ENCODE peak calls at places on chromosomes 2 and 18, in four cellular contexts. D, F, W and X are unnamed samples.

GRCh38 chr2:39568561-39569006 is 97.1 kb upstream of the TMEM178A start:
- DNase-seq in D (peak), F (no peak), W (no peak), X (peak)

GRCh38 chr2:233424028-233424951 is 70.0 kb downstream of the DGKD start:
- DNase-seq in D (peak), F (peak), W (peak), X (no peak)

GRCh38 chr2:132676999-132677398 is 7.0 kb upstream of the LYPD1 start:
- DNase-seq in D (no peak), F (no peak), W (no peak), X (no peak)

GRCh38 chr2:6773007-6773693 is 92.6 kb downstream of the CMPK2 start:
- DNase-seq in D (peak), F (peak), W (peak), X (peak)

GRCh38 chr2:77387324-77387723 is 134.9 kb downstream of the LRRTM4 start:
- DNase-seq in D (no peak), F (no peak), W (no peak), X (no peak)

GRCh38 chr2:217695033-217695520 is 307.7 kb downstream of the TNS1 start:
- DNase-seq in D (peak), F (peak), W (no peak), X (peak)

GRCh38 chr2:238125127-238125885 is 13.2 kb upstream of the KLHL30 start:
- DNase-seq in D (no peak), F (no peak), W (no peak), X (no peak)

GRCh38 chr2:1744151-1744445 is 217 bp downstream of the PXDN start:
- DNase-seq in D (no peak), F (peak), W (peak), X (no peak)

GRCh38 chr2:24179683-24180082 is 4.8 kb downstream of the FAM228A start:
- DNase-seq in D (no peak), F (no peak), W (no peak), X (no peak)

GRCh38 chr2:26978061-26978596 is 7.7 kb downstream of the MAPRE3 start:
- DNase-seq in D (no peak), F (peak), W (no peak), X (no peak)

GRCh38 chr2:74566423-74567085 is 12.0 kb downstream of the DOK1 start:
- DNase-seq in D (peak), F (no peak), W (no peak), X (peak)

GRCh38 chr2:206164261-206164862 is 4.7 kb downstream of the EEF1B2 start:
- DNase-seq in D (peak), F (no peak), W (peak), X (peak)

GRCh38 chr18:78918707-78919106 is 60.9 kb upstream of the SALL3 start:
- DNase-seq in D (no peak), F (no peak), W (no peak), X (no peak)

GRCh38 chr2:122705751-122706150 is 950.3 kb downstream of the TSN start:
- DNase-seq in D (no peak), F (no peak), W (no peak), X (no peak)
- TF ChIP-seq CTCF in D (no peak), F (no peak), W (no peak), X (no peak)

DNA sequence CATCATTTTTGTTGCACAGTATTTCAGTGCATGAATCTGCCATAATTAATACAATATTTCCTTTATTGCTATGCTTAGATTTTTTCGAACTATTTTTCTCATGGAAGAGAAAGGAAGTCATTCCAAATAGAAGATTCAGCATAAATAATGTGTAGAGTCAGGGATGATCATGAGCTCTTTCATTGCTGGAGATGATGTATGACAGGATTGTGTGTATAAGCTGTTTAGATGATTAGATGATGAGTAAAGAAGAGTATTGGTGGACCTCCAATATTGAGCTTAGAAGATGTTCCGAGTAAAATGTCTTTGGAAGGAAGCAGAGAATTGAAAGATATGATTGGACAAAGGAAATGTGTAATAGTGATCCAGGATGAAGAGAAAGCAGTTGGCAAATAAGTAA is 364.5 kb downstream of the PARD3B start:
- DNase-seq in D (no peak), F (no peak), W (no peak), X (no peak)
- H3K4me3 ChIP-seq in D (no peak), F (no peak), W (no peak), X (no peak)

GRCh38 chr2:33126973-33127372 is 180.2 kb downstream of the LTBP1 start:
- DNase-seq in D (no peak), F (no peak), W (no peak), X (peak)

GRCh38 chr2:33129261-33129660 is 182.5 kb downstream of the LTBP1 start:
- DNase-seq in D (no peak), F (no peak), W (no peak), X (no peak)

GRCh38 chr2:33123216-33123615 is 176.5 kb downstream of the LTBP1 start:
- DNase-seq in D (no peak), F (no peak), W (no peak), X (peak)

GRCh38 chr2:33129661-33130447 is 183.1 kb downstream of the LTBP1 start:
- DNase-seq in D (no peak), F (no peak), W (no peak), X (no peak)

GRCh38 chr2:33126552-33126951 is 179.8 kb downstream of the LTBP1 start:
- DNase-seq in D (no peak), F (no peak), W (no peak), X (no peak)
- TF ChIP-seq CTCF in D (peak), F (no peak), W (no peak), X (peak)

DNA sequence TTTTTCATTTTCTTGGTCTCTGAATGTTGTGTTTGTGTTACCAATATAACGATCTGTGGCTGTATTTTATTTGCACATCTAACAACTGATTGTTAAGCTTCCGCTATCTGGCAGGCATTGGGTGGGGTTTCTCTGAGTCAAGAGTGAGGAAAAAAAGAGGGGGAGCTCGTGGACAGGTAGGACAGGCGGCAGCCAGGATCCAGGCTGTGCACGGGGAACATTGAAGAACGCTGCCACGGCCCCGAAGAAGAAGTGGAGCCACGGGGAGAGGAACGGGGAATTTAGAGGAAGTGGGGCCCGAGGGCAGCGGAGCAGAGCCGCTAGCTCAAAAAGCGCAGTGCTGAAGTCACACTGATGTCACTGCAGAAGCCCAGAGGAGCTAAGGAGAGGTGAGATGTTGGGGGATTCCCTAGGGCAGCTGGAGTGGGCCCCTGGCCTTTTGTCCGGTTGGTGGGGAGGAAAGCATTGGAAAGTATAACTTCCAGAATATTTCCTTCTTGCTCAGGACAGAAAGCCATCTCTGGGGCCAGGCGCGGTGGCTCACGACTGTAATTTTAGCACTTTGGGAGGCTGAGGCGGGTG is 20.9 kb upstream of the DNMT3A start:
- DNase-seq in D (no peak), F (no peak), W (no peak), X (no peak)
- H3K4me3 ChIP-seq in D (peak), F (peak), W (no peak), X (no peak)

DNA sequence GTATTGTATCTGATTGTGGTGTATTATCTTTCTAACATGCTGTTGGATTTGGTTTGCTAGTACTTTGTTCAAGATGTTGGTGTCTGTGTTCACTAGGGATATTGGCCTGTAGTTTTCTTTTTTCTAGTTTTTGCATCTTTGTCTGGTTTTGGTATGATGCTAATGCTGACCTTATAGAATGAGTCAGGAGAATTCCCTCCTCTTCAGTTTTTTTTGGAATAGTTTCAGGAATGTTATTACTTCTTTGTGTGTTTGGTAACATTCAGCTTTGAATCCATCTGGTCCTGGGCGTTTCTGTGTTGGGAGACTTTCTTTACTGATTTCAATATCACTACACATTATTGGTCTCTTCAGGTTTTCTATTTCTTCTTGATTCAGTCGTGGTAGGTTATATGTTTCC is 124.2 kb upstream of the EPB41L5 start:
- DNase-seq in D (peak), F (no peak), W (no peak), X (peak)
- TF ChIP-seq CTCF in D (no peak), F (no peak), W (no peak), X (no peak)

DNA sequence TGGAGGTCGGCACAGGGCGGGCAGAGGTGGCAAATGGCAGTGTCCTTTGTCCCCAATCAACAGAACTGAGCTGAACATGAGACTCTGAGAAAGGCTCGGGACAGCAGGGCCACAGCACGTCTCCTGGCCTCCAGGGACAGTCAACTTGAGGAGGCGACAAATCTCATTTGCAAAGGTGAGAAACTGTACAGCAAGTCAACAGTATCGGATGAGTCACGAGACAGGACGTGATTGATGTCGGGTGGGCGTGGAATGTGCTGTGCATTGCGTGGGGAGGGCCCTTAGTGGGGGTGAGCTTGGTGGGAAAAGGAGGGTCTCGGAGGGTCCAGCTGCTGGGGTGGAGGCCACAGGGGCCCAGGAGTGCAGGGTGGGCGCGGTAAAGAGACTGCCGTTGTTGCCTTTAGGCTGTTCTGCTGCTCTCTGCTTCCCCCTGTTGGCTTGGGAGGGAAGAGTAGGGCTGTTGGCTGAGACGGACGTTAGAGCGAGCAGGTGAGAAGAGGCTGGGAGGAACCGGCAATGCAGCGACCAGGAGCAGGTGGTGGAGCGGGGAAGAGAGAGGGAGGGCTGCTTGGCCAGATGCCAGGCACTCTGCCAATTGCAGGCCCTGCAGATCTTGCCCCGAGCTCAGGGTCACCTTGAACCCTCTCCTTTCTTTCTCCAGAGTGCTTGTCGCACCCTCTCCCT is 164.3 kb downstream of the BCL2 start:
- DNase-seq in D (peak), F (peak), W (peak), X (no peak)
- H3K4me3 ChIP-seq in D (no peak), F (peak), W (no peak), X (no peak)

DNA sequence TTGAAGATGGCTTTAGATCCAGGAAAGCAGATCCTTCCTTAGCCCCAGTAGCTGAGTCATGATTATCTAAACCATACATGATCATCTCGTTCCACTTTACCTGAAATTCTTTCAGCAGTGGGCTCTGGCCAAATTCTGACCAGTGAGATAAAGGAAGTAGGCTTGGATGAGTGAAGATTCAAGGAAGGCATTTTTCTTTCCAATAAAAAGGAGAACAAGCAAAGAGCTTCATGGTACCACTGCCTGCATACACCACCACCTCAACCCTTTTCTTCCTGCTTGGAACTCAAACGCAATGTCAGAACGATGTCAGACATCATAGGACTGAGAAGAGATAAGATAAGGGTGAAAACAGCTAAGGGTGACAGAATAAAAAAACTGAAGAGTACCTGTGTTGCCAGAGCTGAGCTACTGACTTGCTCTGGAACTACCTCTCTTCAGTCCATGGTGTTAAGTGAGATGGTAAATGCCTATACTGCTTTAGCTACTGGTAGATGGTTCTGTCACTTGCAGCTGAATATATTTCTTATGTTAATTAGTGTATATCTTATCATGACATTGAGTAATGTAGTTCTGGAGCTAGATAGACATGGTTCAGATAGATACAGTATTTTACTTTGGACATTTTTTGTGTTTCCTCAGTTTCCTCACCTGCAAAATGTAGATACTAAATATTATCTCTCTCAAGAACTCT is 58.7 kb upstream of the ACVR1 start:
- DNase-seq in D (no peak), F (no peak), W (no peak), X (no peak)
- TF ChIP-seq CTCF in D (no peak), F (no peak), W (no peak), X (no peak)